ENCODE peak calls at places on chromosomes 13 and 19, in seven cellular contexts. M, S, X, A, K, J and F are unnamed samples.

GRCh38 chr13:68944272-68944671 is 1163.4 kb upstream of the ATXN8OS start:
- DNase-seq in J (no peak), S (no peak), X (no peak), A (no peak), M (no peak), K (no peak), F (no peak)

GRCh38 chr19:11405846-11406643 is 13.1 kb downstream of the RGL3 start:
- DNase-seq in A (no peak), X (no peak), S (peak; percentile 89), J (no peak), M (no peak), K (peak; percentile 62), F (no peak)

GRCh38 chr19:42294471-42295137 is 7.3 kb upstream of the PRR19 start:
- DNase-seq in X (no peak), K (no peak), J (no peak), M (no peak), A (no peak), S (no peak), F (no peak)

GRCh38 chr19:31303262-31303815 is 45.9 kb downstream of the TSHZ3 start:
- DNase-seq in A (no peak), M (no peak), S (no peak), K (no peak), J (no peak), X (no peak), F (no peak)

GRCh38 chr19:14004619-14005380 is 1.3 kb downstream of the RFX1 start:
- DNase-seq in A (peak; percentile 60), X (peak; percentile 42), J (no peak), M (no peak), K (peak; percentile 14), S (no peak), F (no peak)

GRCh38 chr13:98570929-98571372 is 6.0 kb downstream of the STK24 start:
- DNase-seq in S (no peak), K (no peak), M (no peak), J (no peak), X (no peak), A (peak; percentile 71), F (peak; percentile 49)

GRCh38 chr13:77988355-77988754 is 69.7 kb upstream of the EDNRB start:
- DNase-seq in K (peak; percentile 8), S (no peak), A (no peak), X (no peak), J (no peak), M (no peak), F (no peak)

GRCh38 chr13:90321281-90321931 is 1026.1 kb upstream of the MIR17HG start:
- DNase-seq in J (no peak), X (no peak), K (no peak), A (no peak), M (no peak), S (no peak), F (no peak)

GRCh38 chr19:6062274-6062673 is 48.0 kb downstream of the RFX2 start:
- DNase-seq in A (peak; percentile 91), K (peak; percentile 45), M (peak; percentile 66), S (no peak), X (peak; percentile 35), J (no peak), F (no peak)

GRCh38 chr13:99969934-99970760 is 1.4 kb downstream of the ZIC5 start:
- DNase-seq in J (no peak), S (peak; percentile 84), X (no peak), A (peak; percentile 81), K (no peak), M (peak; percentile 38), F (peak; percentile 40)

DNA sequence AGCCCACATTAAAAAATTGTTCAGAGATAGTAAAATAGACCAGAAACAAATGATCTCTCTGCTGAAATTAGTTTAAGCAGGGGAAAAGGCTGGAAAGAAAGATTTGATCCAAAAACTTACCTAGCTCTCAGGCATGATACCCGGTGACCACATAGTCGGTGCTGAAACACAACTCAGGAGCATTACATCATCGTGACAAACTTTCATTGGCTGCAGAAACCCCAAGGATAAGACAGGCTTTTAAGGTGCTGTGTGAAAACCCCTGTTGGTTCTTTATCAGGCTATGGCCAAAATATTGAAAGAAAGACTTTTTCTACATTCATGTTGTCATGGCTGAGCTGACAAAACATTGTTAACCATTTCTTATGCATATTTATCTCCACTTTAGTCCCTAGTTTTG is 171.7 kb upstream of the KLF12 start:
- DNase-seq in S (peak; percentile 71), M (no peak), K (no peak), A (no peak), X (no peak), J (no peak), F (no peak)
- H3K4me3 ChIP-seq in S (no peak overlapping the region), M (no peak overlapping the region), K (no peak overlapping the region), A (no peak overlapping the region), X (no peak overlapping the region), J (no peak overlapping the region), F (no peak overlapping the region)

GRCh38 chr19:2041686-2042484 is 9.2 kb downstream of the MKNK2 start:
- DNase-seq in K (peak; percentile 96), J (peak; percentile 100), X (peak; percentile 84), S (peak; percentile 97), M (peak; percentile 99), A (peak; percentile 86), F (peak; percentile 91)
- H3K4me3 ChIP-seq in K (peak overlapping the region; percentile 16), J (peak overlapping the region; percentile 62), X (no peak overlapping the region), S (peak overlapping the region; percentile 49), M (peak overlapping the region; percentile 29), A (no peak overlapping the region), F (peak overlapping the region; percentile 60)

GRCh38 chr19:28727835-28728159 is 485.2 kb downstream of the UQCRFS1 start:
- DNase-seq in M (no peak), X (no peak), J (no peak), K (no peak), A (no peak), S (no peak), F (no peak)

GRCh38 chr19:28726533-28726932 is 486.4 kb downstream of the UQCRFS1 start:
- DNase-seq in M (no peak), S (no peak), K (no peak), X (no peak), A (no peak), J (no peak), F (no peak)

GRCh38 chr19:28731577-28731976 is 481.4 kb downstream of the UQCRFS1 start:
- DNase-seq in A (no peak), K (no peak), M (no peak), X (no peak), S (no peak), J (no peak), F (peak; percentile 12)

GRCh38 chr19:28731113-28731512 is 481.8 kb downstream of the UQCRFS1 start:
- DNase-seq in J (no peak), S (no peak), X (no peak), M (no peak), A (no peak), K (no peak), F (no peak)

GRCh38 chr19:28727133-28727834 is 485.7 kb downstream of the UQCRFS1 start:
- DNase-seq in M (no peak), S (peak; percentile 85), K (peak; percentile 61), X (no peak), A (no peak), J (no peak), F (peak; percentile 37)
- H3K4me3 ChIP-seq in M (no peak overlapping the region), S (peak overlapping the region; percentile 62), K (peak overlapping the region; percentile 38), X (peak overlapping the region; percentile 29), A (no peak overlapping the region), J (no peak overlapping the region), F (peak overlapping the region; percentile 67)

GRCh38 chr19:47419037-47419783 is at the start of gene MEIS3:
- DNase-seq in K (no peak), S (peak; percentile 43), A (peak; percentile 66), X (no peak), M (peak; percentile 44), J (no peak), F (no peak)
- H3K4me3 ChIP-seq in K (peak within 1 kb of the TSS; percentile 67), S (peak within 1 kb of the TSS; percentile 91), A (no peak within 1 kb of the TSS), X (peak within 1 kb of the TSS; percentile 80), M (peak within 1 kb of the TSS; percentile 71), J (peak within 1 kb of the TSS; percentile 19), F (no peak within 1 kb of the TSS)

DNA sequence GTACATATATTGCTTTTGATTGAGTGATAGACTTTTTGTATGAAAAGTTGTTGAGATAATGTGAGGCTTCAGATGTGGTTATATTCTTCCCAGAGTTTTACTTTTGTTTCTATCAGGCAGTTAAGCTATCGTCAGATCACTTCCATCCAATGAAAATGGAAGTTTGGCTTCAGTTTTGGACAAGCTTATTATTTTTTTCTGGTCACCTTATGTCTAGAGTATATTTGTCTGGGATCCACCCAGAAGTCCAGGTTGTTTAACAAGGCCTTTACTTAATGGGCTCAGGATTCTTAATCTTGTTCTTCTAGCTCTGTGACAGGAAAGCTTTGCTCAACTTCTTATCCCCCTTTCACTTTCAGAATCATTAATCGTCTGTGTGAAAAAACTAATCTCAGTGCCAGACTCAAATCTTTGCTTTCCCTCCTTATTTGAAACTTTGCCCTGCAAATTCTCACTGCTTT is 150.9 kb downstream of the PDS5B start:
- DNase-seq in J (no peak), M (no peak), X (peak; percentile 16), K (peak; percentile 40), S (no peak), A (no peak), F (peak; percentile 46)
- H3K4me3 ChIP-seq in J (peak overlapping the region; percentile 48), M (no peak overlapping the region), X (peak overlapping the region; percentile 51), K (no peak overlapping the region), S (no peak overlapping the region), A (no peak overlapping the region), F (peak overlapping the region; percentile 30)

GRCh38 chr13:39779337-39780270 is 124.1 kb downstream of the COG6 start:
- DNase-seq in A (no peak), S (no peak), K (peak; percentile 59), J (peak; percentile 29), X (peak; percentile 32), M (no peak), F (peak; percentile 39)
- H3K4me3 ChIP-seq in A (no peak overlapping the region), S (no peak overlapping the region), K (no peak overlapping the region), J (no peak overlapping the region), X (no peak overlapping the region), M (no peak overlapping the region), F (no peak overlapping the region)

GRCh38 chr13:46550822-46551221 is 2.1 kb upstream of the LRCH1 start:
- DNase-seq in S (no peak), X (no peak), J (no peak), A (no peak), K (no peak), M (no peak), F (no peak)
- H3K4me3 ChIP-seq in S (no peak overlapping the region), X (no peak overlapping the region), J (no peak overlapping the region), A (no peak overlapping the region), K (no peak overlapping the region), M (no peak overlapping the region), F (no peak overlapping the region)

DNA sequence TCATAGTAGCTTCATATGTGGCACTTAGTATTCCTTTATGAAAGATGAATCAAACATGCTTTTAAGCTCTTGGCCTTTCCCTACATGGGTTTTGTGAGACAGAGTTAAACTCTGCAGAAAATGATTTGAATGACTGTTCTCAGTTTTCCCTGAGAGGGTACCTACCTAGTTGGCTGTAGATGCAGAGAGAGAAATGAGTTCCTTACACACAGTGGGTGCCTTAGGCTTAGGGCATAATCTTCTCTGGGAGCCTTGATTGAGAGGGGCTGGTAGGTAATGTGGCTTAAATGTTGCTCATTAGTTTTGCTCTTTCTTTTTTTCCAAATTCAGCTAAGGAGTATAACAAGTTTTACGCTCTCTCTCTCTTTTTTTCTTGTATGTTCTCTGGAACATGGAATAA is 3.0 kb downstream of the URI1 start:
- DNase-seq in S (no peak), X (no peak), A (no peak), M (no peak), K (no peak), J (no peak), F (no peak)
- H3K4me3 ChIP-seq in S (no peak overlapping the region), X (peak overlapping the region; percentile 29), A (peak overlapping the region; percentile 50), M (no peak overlapping the region), K (no peak overlapping the region), J (no peak overlapping the region), F (no peak overlapping the region)

GRCh38 chr19:590750-591098 is 1.0 kb downstream of the HCN2 start:
- DNase-seq in X (no peak), K (no peak), S (no peak), J (no peak), M (no peak), A (no peak), F (no peak)
- H3K4me3 ChIP-seq in X (no peak overlapping the region), K (peak overlapping the region; percentile 24), S (peak overlapping the region; percentile 50), J (no peak overlapping the region), M (no peak overlapping the region), A (no peak overlapping the region), F (no peak overlapping the region)